ENCODE peak calls at places on chromosomes 2 and 18, in ten cellular contexts. E is brain microvascular endothelial cell, D is upper lobe of left lung, F is GM10248, C is mucosa of descending colon, I is Panc1, M is WERI-Rb-1, L is cardiac fibroblast, P is choroid plexus epithelial cell, O is foreskin keratinocyte. R is an unnamed sample.

GRCh38 chr2:40434638-40435296 is 17.1 kb downstream of the SLC8A1 start:
- DNase-seq in O (peak; percentile 95), D (no peak), I (peak; percentile 90), L (peak; percentile 96), P (peak; percentile 73), E (peak; percentile 90), C (no peak), M (no peak), F (no peak), R (no peak)

GRCh38 chr2:6986251-6986893 is 69.2 kb downstream of the RNF144A start:
- DNase-seq in L (peak; percentile 64), D (peak; percentile 76), I (no peak), M (no peak), C (no peak), F (no peak), E (no peak), P (peak; percentile 20), O (no peak), R (no peak)

GRCh38 chr18:26656944-26657536 is 108.7 kb upstream of the KCTD1 start:
- DNase-seq in E (peak; percentile 38), F (peak; percentile 46), D (peak; percentile 66), M (peak; percentile 57), O (peak; percentile 19), P (peak; percentile 70), I (no peak), L (peak; percentile 78), C (peak; percentile 80), R (peak; percentile 84)

GRCh38 chr2:64978514-64979268 is 10.5 kb upstream of the SLC1A4 start:
- DNase-seq in E (peak; percentile 29), F (no peak), C (no peak), O (no peak), L (peak; percentile 27), I (no peak), M (no peak), D (no peak), P (peak; percentile 39), R (no peak)

GRCh38 chr18:75548353-75548752 is 120.8 kb upstream of the SMIM21 start:
- DNase-seq in I (no peak), F (no peak), M (no peak), E (no peak), L (peak; percentile 23), P (no peak), C (no peak), O (no peak), D (no peak), R (no peak)

GRCh38 chr2:60806988-60807681 is 51.1 kb downstream of the PAPOLG start:
- DNase-seq in D (no peak), I (no peak), C (no peak), O (no peak), F (peak; percentile 66), M (peak; percentile 39), L (peak; percentile 41), E (peak; percentile 81), P (peak; percentile 91), R (peak; percentile 43)

GRCh38 chr2:128271186-128271890 is 47.3 kb downstream of the HS6ST1 start:
- DNase-seq in E (no peak), L (no peak), F (no peak), C (no peak), D (peak; percentile 17), O (no peak), M (peak; percentile 4), I (no peak), P (no peak), R (no peak)

GRCh38 chr18:61569176-61569892 is 236.1 kb downstream of the CDH20 start:
- DNase-seq in D (no peak), O (peak; percentile 42), L (peak; percentile 81), C (no peak), M (no peak), I (no peak), E (peak; percentile 74), P (peak; percentile 90), F (no peak), R (no peak)

GRCh38 chr18:48152549-48152948 is 222.1 kb upstream of the SMAD2 start:
- DNase-seq in F (no peak), D (no peak), P (no peak), O (peak; percentile 44), L (peak; percentile 56), M (no peak), I (no peak), E (no peak), C (no peak), R (no peak)

GRCh38 chr2:52395912-52396311 is 1364.0 kb upstream of the NRXN1 start:
- DNase-seq in D (no peak), C (no peak), I (no peak), L (peak; percentile 49), O (no peak), E (no peak), P (peak; percentile 67), F (no peak), M (no peak), R (no peak)

GRCh38 chr2:18066894-18067293 is 188.4 kb downstream of the KCNS3 start:
- DNase-seq in D (no peak), F (no peak), M (peak; percentile 71), C (no peak), I (no peak), P (no peak), L (no peak), O (no peak), E (no peak), R (no peak)

DNA sequence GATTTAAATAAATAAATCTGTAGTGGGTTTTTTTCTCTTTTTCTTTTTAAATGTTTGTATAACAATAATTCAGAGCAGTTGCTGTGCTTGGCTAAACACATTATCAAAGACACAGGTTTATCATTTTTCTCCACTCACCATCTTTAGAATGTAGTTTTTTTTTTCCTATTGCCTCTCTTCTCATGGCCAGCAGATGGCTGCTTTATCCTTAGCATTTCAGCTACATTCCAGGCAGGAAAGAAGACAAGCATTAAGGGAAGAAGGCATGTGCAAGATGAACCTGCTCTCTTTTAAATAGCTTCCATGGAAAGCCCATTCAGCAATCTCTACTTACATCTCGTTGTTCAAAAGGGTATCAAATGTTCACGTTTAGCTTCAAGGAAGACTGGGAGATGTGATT is 42.6 kb downstream of the ARHGAP15 start:
- DNase-seq in L (peak; percentile 6), D (no peak), P (peak; percentile 27), C (no peak), M (peak; percentile 9), E (no peak), F (no peak), O (no peak), I (no peak), R (no peak)
- TF ChIP-seq CTCF in L (peak; percentile 17), D (peak; percentile 26), P (peak; percentile 45), C (no peak), M (peak; percentile 47), E (peak; percentile 49), F (no peak), O (peak; percentile 38), I (peak; percentile 33), R (peak; percentile 62)

DNA sequence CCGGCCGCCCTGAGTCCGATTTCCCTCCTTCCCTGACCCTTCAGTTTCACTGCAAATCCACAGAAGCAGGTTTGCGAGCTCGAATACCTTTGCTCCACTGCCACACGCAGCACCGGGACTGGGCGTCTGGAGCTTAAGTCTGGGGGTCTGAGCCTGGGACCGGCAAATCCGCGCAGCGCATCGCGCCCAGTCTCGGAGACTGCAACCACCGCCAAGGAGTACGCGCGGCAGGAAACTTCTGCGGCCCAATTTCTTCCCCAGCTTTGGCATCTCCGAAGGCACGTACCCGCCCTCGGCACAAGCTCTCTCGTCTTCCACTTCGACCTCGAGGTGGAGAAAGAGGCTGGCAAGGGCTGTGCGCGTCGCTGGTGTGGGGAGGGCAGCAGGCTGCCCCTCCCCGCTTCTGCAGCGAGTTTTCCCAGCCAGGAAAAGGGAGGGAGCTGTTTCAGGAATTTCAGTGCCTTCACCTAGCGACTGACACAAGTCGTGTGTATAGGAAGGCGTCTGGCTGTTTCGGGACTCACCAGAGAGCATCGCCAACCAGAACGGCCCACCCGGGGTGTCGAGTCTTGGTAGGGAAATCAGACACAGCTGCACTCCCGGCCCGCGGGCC is 4.6 kb downstream of the SIX2 start:
- DNase-seq in E (no peak), O (no peak), I (no peak), C (no peak), M (no peak), P (no peak), D (no peak), F (no peak), L (no peak), R (no peak)
- TF ChIP-seq CTCF in E (no peak), O (no peak), I (no peak), C (no peak), M (no peak), P (no peak), D (no peak), F (no peak), L (no peak), R (no peak)

GRCh38 chr2:27025861-27026851 is 6.6 kb upstream of the TMEM214 start:
- DNase-seq in P (no peak), I (no peak), E (no peak), C (no peak), L (no peak), F (no peak), M (no peak), O (no peak), D (no peak), R (no peak)

GRCh38 chr2:27025281-27025800 is 7.4 kb upstream of the TMEM214 start:
- DNase-seq in M (no peak), L (no peak), I (no peak), C (no peak), D (no peak), O (no peak), E (no peak), P (no peak), F (no peak), R (no peak)

GRCh38 chr2:27024812-27025211 is 8.0 kb upstream of the TMEM214 start:
- DNase-seq in D (no peak), M (no peak), E (no peak), P (no peak), C (no peak), L (no peak), O (no peak), F (no peak), I (no peak), R (no peak)

GRCh38 chr2:27023740-27024139 is 9.0 kb upstream of the TMEM214 start:
- DNase-seq in E (no peak), O (no peak), M (no peak), D (no peak), P (no peak), I (no peak), F (no peak), L (no peak), C (no peak), R (no peak)

GRCh38 chr2:27024188-27024587 is 8.6 kb upstream of the TMEM214 start:
- DNase-seq in F (no peak), O (no peak), P (no peak), D (no peak), C (no peak), M (peak; percentile 53), I (no peak), L (no peak), E (no peak), R (no peak)
- TF ChIP-seq CTCF in F (no peak), O (peak; percentile 27), P (peak; percentile 36), D (no peak), C (no peak), M (peak; percentile 27), I (no peak), L (peak; percentile 6), E (peak; percentile 48), R (peak; percentile 32)

DNA sequence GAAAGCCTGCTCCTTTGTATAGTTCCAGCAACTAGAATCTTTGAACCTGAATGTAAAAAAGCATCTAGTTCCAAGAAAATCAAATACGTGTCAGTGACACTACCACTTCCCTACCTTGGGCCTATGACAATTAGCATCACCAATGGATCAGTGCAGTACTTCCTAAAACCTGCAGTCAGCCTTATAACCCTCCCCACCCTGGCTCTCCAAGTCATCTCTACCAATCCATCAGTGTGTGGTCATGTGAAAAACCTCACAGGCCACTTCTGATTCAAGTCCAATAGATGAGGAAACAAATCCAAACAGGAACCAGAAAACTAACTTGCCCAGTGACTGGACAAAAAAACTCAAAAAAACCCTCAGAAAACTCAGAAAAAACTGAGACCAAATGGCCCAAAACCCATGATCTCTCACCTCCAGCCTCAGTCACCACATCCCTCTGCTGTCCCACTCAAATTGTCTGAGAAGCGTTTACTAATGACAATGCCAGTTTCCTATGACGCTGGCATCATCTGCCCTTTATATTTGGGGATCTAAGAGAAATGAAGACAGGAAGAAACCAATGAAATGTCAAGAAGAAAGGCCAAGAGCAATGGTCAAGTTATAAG is 43.3 kb downstream of the TGFA start:
- DNase-seq in D (no peak), O (no peak), P (no peak), I (no peak), F (no peak), C (no peak), L (no peak), M (no peak), E (no peak), R (no peak)
- TF ChIP-seq CTCF in D (no peak), O (no peak), P (no peak), I (no peak), F (no peak), C (no peak), L (no peak), M (no peak), E (no peak), R (no peak)